ENCODE peak calls at places on chromosomes 16 and 17, in ten cellular contexts. One of them, this sample, is unnamed.

GRCh38 chr17:78441271-78441986 is 63.0 kb downstream of the PGS1 start:
- DNase-seq in frontal cortex: no peak
- DNase-seq in H54: no peak
- DNase-seq in cardiac muscle cell: no peak
- DNase-seq in NCI-H146: no peak
- DNase-seq in GM23338: no peak
- DNase-seq in activated T-helper 1 cell treated with anti-CD3 and anti-CD28 coated beads, Interleukin-2, amount 50 U/mL, for 16 hours: no peak
- DNase-seq in iPS DF 19.7: no peak
- DNase-seq in LoVo: no peak
- DNase-seq in stimulated activated CD4-positive, alpha-beta T cell treated with anti-CD3 and anti-CD28 coated beads, Interleukin-2, amount 100 ng/mL, for 48 hours: no peak
- DNase-seq in this sample: no peak

GRCh38 chr17:17738901-17739300 is 57.6 kb downstream of the RAI1 start:
- DNase-seq in frontal cortex: no peak
- DNase-seq in H54: no peak
- DNase-seq in cardiac muscle cell: no peak
- DNase-seq in NCI-H146: no peak
- DNase-seq in GM23338: no peak
- DNase-seq in activated T-helper 1 cell treated with anti-CD3 and anti-CD28 coated beads, Interleukin-2, amount 50 U/mL, for 16 hours: no peak
- DNase-seq in iPS DF 19.7: no peak
- DNase-seq in LoVo: no peak
- DNase-seq in stimulated activated CD4-positive, alpha-beta T cell treated with anti-CD3 and anti-CD28 coated beads, Interleukin-2, amount 100 ng/mL, for 48 hours: no peak
- DNase-seq in this sample: no peak

GRCh38 chr17:71071837-71072236 is 902.5 kb downstream of the KCNJ2 start:
- DNase-seq in frontal cortex: no peak
- DNase-seq in H54: peak; percentile 64
- DNase-seq in cardiac muscle cell: no peak
- DNase-seq in NCI-H146: no peak
- DNase-seq in GM23338: no peak
- DNase-seq in activated T-helper 1 cell treated with anti-CD3 and anti-CD28 coated beads, Interleukin-2, amount 50 U/mL, for 16 hours: no peak
- DNase-seq in iPS DF 19.7: no peak
- DNase-seq in LoVo: peak; percentile 75
- DNase-seq in stimulated activated CD4-positive, alpha-beta T cell treated with anti-CD3 and anti-CD28 coated beads, Interleukin-2, amount 100 ng/mL, for 48 hours: no peak
- DNase-seq in this sample: peak; percentile 78

GRCh38 chr17:63764701-63765100 is 8.7 kb downstream of the CCDC47 start:
- DNase-seq in frontal cortex: no peak
- DNase-seq in H54: no peak
- DNase-seq in cardiac muscle cell: no peak
- DNase-seq in NCI-H146: no peak
- DNase-seq in GM23338: no peak
- DNase-seq in activated T-helper 1 cell treated with anti-CD3 and anti-CD28 coated beads, Interleukin-2, amount 50 U/mL, for 16 hours: no peak
- DNase-seq in iPS DF 19.7: no peak
- DNase-seq in LoVo: no peak
- DNase-seq in stimulated activated CD4-positive, alpha-beta T cell treated with anti-CD3 and anti-CD28 coated beads, Interleukin-2, amount 100 ng/mL, for 48 hours: no peak
- DNase-seq in this sample: no peak

GRCh38 chr16:56190903-56191806 is at the start of gene GNAO1:
- DNase-seq in frontal cortex: peak; percentile 88
- DNase-seq in H54: peak; percentile 36
- DNase-seq in cardiac muscle cell: peak; percentile 89
- DNase-seq in NCI-H146: peak; percentile 74
- DNase-seq in GM23338: peak; percentile 86
- DNase-seq in activated T-helper 1 cell treated with anti-CD3 and anti-CD28 coated beads, Interleukin-2, amount 50 U/mL, for 16 hours: no peak
- DNase-seq in iPS DF 19.7: no peak
- DNase-seq in LoVo: no peak
- DNase-seq in stimulated activated CD4-positive, alpha-beta T cell treated with anti-CD3 and anti-CD28 coated beads, Interleukin-2, amount 100 ng/mL, for 48 hours: no peak
- DNase-seq in this sample: peak; percentile 58

GRCh38 chr17:53186004-53186403 is 636.7 kb upstream of the KIF2B start:
- DNase-seq in frontal cortex: no peak
- DNase-seq in H54: no peak
- DNase-seq in cardiac muscle cell: peak; percentile 37
- DNase-seq in NCI-H146: no peak
- DNase-seq in GM23338: peak; percentile 6
- DNase-seq in activated T-helper 1 cell treated with anti-CD3 and anti-CD28 coated beads, Interleukin-2, amount 50 U/mL, for 16 hours: no peak
- DNase-seq in iPS DF 19.7: no peak
- DNase-seq in LoVo: no peak
- DNase-seq in stimulated activated CD4-positive, alpha-beta T cell treated with anti-CD3 and anti-CD28 coated beads, Interleukin-2, amount 100 ng/mL, for 48 hours: no peak
- DNase-seq in this sample: no peak

GRCh38 chr16:67406628-67407027 is 9.6 kb downstream of the ZDHHC1 start:
- DNase-seq in frontal cortex: peak; percentile 57
- DNase-seq in H54: peak; percentile 96
- DNase-seq in cardiac muscle cell: no peak
- DNase-seq in NCI-H146: no peak
- DNase-seq in GM23338: no peak
- DNase-seq in activated T-helper 1 cell treated with anti-CD3 and anti-CD28 coated beads, Interleukin-2, amount 50 U/mL, for 16 hours: no peak
- DNase-seq in iPS DF 19.7: no peak
- DNase-seq in LoVo: no peak
- DNase-seq in stimulated activated CD4-positive, alpha-beta T cell treated with anti-CD3 and anti-CD28 coated beads, Interleukin-2, amount 100 ng/mL, for 48 hours: no peak
- DNase-seq in this sample: no peak

GRCh38 chr17:42403150-42403549 is 14.9 kb upstream of the STAT3 start:
- DNase-seq in frontal cortex: no peak
- DNase-seq in H54: no peak
- DNase-seq in cardiac muscle cell: peak; percentile 49
- DNase-seq in NCI-H146: no peak
- DNase-seq in GM23338: peak; percentile 74
- DNase-seq in activated T-helper 1 cell treated with anti-CD3 and anti-CD28 coated beads, Interleukin-2, amount 50 U/mL, for 16 hours: no peak
- DNase-seq in iPS DF 19.7: no peak
- DNase-seq in LoVo: no peak
- DNase-seq in stimulated activated CD4-positive, alpha-beta T cell treated with anti-CD3 and anti-CD28 coated beads, Interleukin-2, amount 100 ng/mL, for 48 hours: peak; percentile 49
- DNase-seq in this sample: no peak

GRCh38 chr17:15432807-15433547 is 34.4 kb downstream of the CDRT4 start:
- DNase-seq in frontal cortex: no peak
- DNase-seq in H54: no peak
- DNase-seq in cardiac muscle cell: no peak
- DNase-seq in NCI-H146: no peak
- DNase-seq in GM23338: no peak
- DNase-seq in activated T-helper 1 cell treated with anti-CD3 and anti-CD28 coated beads, Interleukin-2, amount 50 U/mL, for 16 hours: no peak
- DNase-seq in iPS DF 19.7: no peak
- DNase-seq in LoVo: no peak
- DNase-seq in stimulated activated CD4-positive, alpha-beta T cell treated with anti-CD3 and anti-CD28 coated beads, Interleukin-2, amount 100 ng/mL, for 48 hours: no peak
- DNase-seq in this sample: no peak

GRCh38 chr16:75491876-75492275 is 3.4 kb downstream of the CHST6 start:
- DNase-seq in frontal cortex: no peak
- DNase-seq in H54: peak; percentile 74
- DNase-seq in cardiac muscle cell: peak; percentile 4
- DNase-seq in NCI-H146: peak; percentile 74
- DNase-seq in GM23338: peak; percentile 57
- DNase-seq in activated T-helper 1 cell treated with anti-CD3 and anti-CD28 coated beads, Interleukin-2, amount 50 U/mL, for 16 hours: no peak
- DNase-seq in iPS DF 19.7: no peak
- DNase-seq in LoVo: peak; percentile 45
- DNase-seq in stimulated activated CD4-positive, alpha-beta T cell treated with anti-CD3 and anti-CD28 coated beads, Interleukin-2, amount 100 ng/mL, for 48 hours: no peak
- DNase-seq in this sample: peak; percentile 88

GRCh38 chr16:67528870-67529638 is 425 bp downstream of the RIPOR1 start:
- DNase-seq in frontal cortex: no peak
- DNase-seq in H54: no peak
- DNase-seq in cardiac muscle cell: peak; percentile 37
- DNase-seq in NCI-H146: peak; percentile 55
- DNase-seq in GM23338: peak; percentile 63
- DNase-seq in activated T-helper 1 cell treated with anti-CD3 and anti-CD28 coated beads, Interleukin-2, amount 50 U/mL, for 16 hours: no peak
- DNase-seq in iPS DF 19.7: no peak
- DNase-seq in LoVo: no peak
- DNase-seq in stimulated activated CD4-positive, alpha-beta T cell treated with anti-CD3 and anti-CD28 coated beads, Interleukin-2, amount 100 ng/mL, for 48 hours: no peak
- DNase-seq in this sample: peak; percentile 50

GRCh38 chr17:72726936-72727335 is 365.6 kb downstream of the SLC39A11 start:
- DNase-seq in frontal cortex: no peak
- DNase-seq in H54: no peak
- DNase-seq in cardiac muscle cell: no peak
- DNase-seq in NCI-H146: no peak
- DNase-seq in GM23338: no peak
- DNase-seq in activated T-helper 1 cell treated with anti-CD3 and anti-CD28 coated beads, Interleukin-2, amount 50 U/mL, for 16 hours: peak; percentile 4
- DNase-seq in iPS DF 19.7: no peak
- DNase-seq in LoVo: no peak
- DNase-seq in stimulated activated CD4-positive, alpha-beta T cell treated with anti-CD3 and anti-CD28 coated beads, Interleukin-2, amount 100 ng/mL, for 48 hours: peak; percentile 5
- DNase-seq in this sample: no peak

GRCh38 chr16:22969567-22969966 is 155.6 kb downstream of the HS3ST2 start:
- DNase-seq in frontal cortex: no peak
- DNase-seq in H54: no peak
- DNase-seq in cardiac muscle cell: no peak
- DNase-seq in NCI-H146: no peak
- DNase-seq in GM23338: no peak
- DNase-seq in activated T-helper 1 cell treated with anti-CD3 and anti-CD28 coated beads, Interleukin-2, amount 50 U/mL, for 16 hours: no peak
- DNase-seq in iPS DF 19.7: no peak
- DNase-seq in LoVo: no peak
- DNase-seq in stimulated activated CD4-positive, alpha-beta T cell treated with anti-CD3 and anti-CD28 coated beads, Interleukin-2, amount 100 ng/mL, for 48 hours: no peak
- DNase-seq in this sample: peak; percentile 60

GRCh38 chr16:48963306-48963705 is 318.3 kb downstream of the CBLN1 start:
- DNase-seq in frontal cortex: no peak
- DNase-seq in H54: peak; percentile 60
- DNase-seq in cardiac muscle cell: no peak
- DNase-seq in NCI-H146: no peak
- DNase-seq in GM23338: no peak
- DNase-seq in activated T-helper 1 cell treated with anti-CD3 and anti-CD28 coated beads, Interleukin-2, amount 50 U/mL, for 16 hours: no peak
- DNase-seq in iPS DF 19.7: no peak
- DNase-seq in LoVo: peak; percentile 67
- DNase-seq in stimulated activated CD4-positive, alpha-beta T cell treated with anti-CD3 and anti-CD28 coated beads, Interleukin-2, amount 100 ng/mL, for 48 hours: no peak
- DNase-seq in this sample: no peak

GRCh38 chr16:88703486-88704309 is 2.5 kb downstream of the RNF166 start:
- DNase-seq in frontal cortex: no peak
- DNase-seq in H54: no peak
- DNase-seq in cardiac muscle cell: no peak
- DNase-seq in NCI-H146: no peak
- DNase-seq in GM23338: no peak
- DNase-seq in activated T-helper 1 cell treated with anti-CD3 and anti-CD28 coated beads, Interleukin-2, amount 50 U/mL, for 16 hours: peak; percentile 37
- DNase-seq in iPS DF 19.7: no peak
- DNase-seq in LoVo: no peak
- DNase-seq in stimulated activated CD4-positive, alpha-beta T cell treated with anti-CD3 and anti-CD28 coated beads, Interleukin-2, amount 100 ng/mL, for 48 hours: peak; percentile 59
- DNase-seq in this sample: no peak

GRCh38 chr16:56800355-56800754 is 64.7 kb upstream of the SLC12A3 start:
- DNase-seq in frontal cortex: no peak
- DNase-seq in H54: no peak
- DNase-seq in cardiac muscle cell: no peak
- DNase-seq in NCI-H146: no peak
- DNase-seq in GM23338: no peak
- DNase-seq in activated T-helper 1 cell treated with anti-CD3 and anti-CD28 coated beads, Interleukin-2, amount 50 U/mL, for 16 hours: no peak
- DNase-seq in iPS DF 19.7: no peak
- DNase-seq in LoVo: no peak
- DNase-seq in stimulated activated CD4-positive, alpha-beta T cell treated with anti-CD3 and anti-CD28 coated beads, Interleukin-2, amount 100 ng/mL, for 48 hours: no peak
- DNase-seq in this sample: no peak

GRCh38 chr16:78866556-78866955 is 734.0 kb downstream of the MAF start:
- DNase-seq in frontal cortex: peak; percentile 17
- DNase-seq in H54: no peak
- DNase-seq in cardiac muscle cell: no peak
- DNase-seq in NCI-H146: no peak
- DNase-seq in GM23338: no peak
- DNase-seq in activated T-helper 1 cell treated with anti-CD3 and anti-CD28 coated beads, Interleukin-2, amount 50 U/mL, for 16 hours: no peak
- DNase-seq in iPS DF 19.7: no peak
- DNase-seq in LoVo: no peak
- DNase-seq in stimulated activated CD4-positive, alpha-beta T cell treated with anti-CD3 and anti-CD28 coated beads, Interleukin-2, amount 100 ng/mL, for 48 hours: no peak
- DNase-seq in this sample: no peak

GRCh38 chr17:71438631-71439146 is 682.1 kb upstream of the SOX9 start:
- DNase-seq in frontal cortex: no peak
- DNase-seq in H54: peak; percentile 26
- DNase-seq in cardiac muscle cell: peak; percentile 10
- DNase-seq in NCI-H146: peak; percentile 78
- DNase-seq in GM23338: no peak
- DNase-seq in activated T-helper 1 cell treated with anti-CD3 and anti-CD28 coated beads, Interleukin-2, amount 50 U/mL, for 16 hours: no peak
- DNase-seq in iPS DF 19.7: no peak
- DNase-seq in LoVo: peak; percentile 83
- DNase-seq in stimulated activated CD4-positive, alpha-beta T cell treated with anti-CD3 and anti-CD28 coated beads, Interleukin-2, amount 100 ng/mL, for 48 hours: no peak
- DNase-seq in this sample: peak; percentile 91

GRCh38 chr16:3919413-3919812 is 38.9 kb upstream of the CREBBP start:
- DNase-seq in frontal cortex: no peak
- DNase-seq in H54: no peak
- DNase-seq in cardiac muscle cell: no peak
- DNase-seq in NCI-H146: no peak
- DNase-seq in GM23338: no peak
- DNase-seq in activated T-helper 1 cell treated with anti-CD3 and anti-CD28 coated beads, Interleukin-2, amount 50 U/mL, for 16 hours: no peak
- DNase-seq in iPS DF 19.7: no peak
- DNase-seq in LoVo: no peak
- DNase-seq in stimulated activated CD4-positive, alpha-beta T cell treated with anti-CD3 and anti-CD28 coated beads, Interleukin-2, amount 100 ng/mL, for 48 hours: no peak
- DNase-seq in this sample: no peak

GRCh38 chr16:31487720-31488629 is 5.1 kb downstream of the SLC5A2 start:
- DNase-seq in frontal cortex: peak; percentile 70
- DNase-seq in H54: no peak
- DNase-seq in cardiac muscle cell: peak; percentile 70
- DNase-seq in NCI-H146: peak; percentile 85
- DNase-seq in GM23338: peak; percentile 89
- DNase-seq in activated T-helper 1 cell treated with anti-CD3 and anti-CD28 coated beads, Interleukin-2, amount 50 U/mL, for 16 hours: peak; percentile 46
- DNase-seq in iPS DF 19.7: no peak
- DNase-seq in LoVo: peak; percentile 77
- DNase-seq in stimulated activated CD4-positive, alpha-beta T cell treated with anti-CD3 and anti-CD28 coated beads, Interleukin-2, amount 100 ng/mL, for 48 hours: peak; percentile 45
- DNase-seq in this sample: peak; percentile 82

GRCh38 chr16:56589141-56590039 is at the start of gene MT3:
- DNase-seq in frontal cortex: peak; percentile 75
- DNase-seq in H54: no peak
- DNase-seq in cardiac muscle cell: peak; percentile 40
- DNase-seq in NCI-H146: peak; percentile 77
- DNase-seq in GM23338: peak; percentile 87
- DNase-seq in activated T-helper 1 cell treated with anti-CD3 and anti-CD28 coated beads, Interleukin-2, amount 50 U/mL, for 16 hours: no peak
- DNase-seq in iPS DF 19.7: no peak
- DNase-seq in LoVo: peak; percentile 18
- DNase-seq in stimulated activated CD4-positive, alpha-beta T cell treated with anti-CD3 and anti-CD28 coated beads, Interleukin-2, amount 100 ng/mL, for 48 hours: no peak
- DNase-seq in this sample: peak; percentile 48

GRCh38 chr17:80827646-80828643 is 163.7 kb upstream of the CHMP6 start:
- DNase-seq in frontal cortex: no peak
- DNase-seq in H54: no peak
- DNase-seq in cardiac muscle cell: no peak
- DNase-seq in NCI-H146: peak; percentile 76
- DNase-seq in GM23338: peak; percentile 64
- DNase-seq in activated T-helper 1 cell treated with anti-CD3 and anti-CD28 coated beads, Interleukin-2, amount 50 U/mL, for 16 hours: no peak
- DNase-seq in iPS DF 19.7: peak; percentile 57
- DNase-seq in LoVo: no peak
- DNase-seq in stimulated activated CD4-positive, alpha-beta T cell treated with anti-CD3 and anti-CD28 coated beads, Interleukin-2, amount 100 ng/mL, for 48 hours: no peak
- DNase-seq in this sample: no peak

GRCh38 chr17:73272906-73273218 is 11.2 kb upstream of the CPSF4L start:
- DNase-seq in frontal cortex: peak; percentile 49
- DNase-seq in H54: no peak
- DNase-seq in cardiac muscle cell: no peak
- DNase-seq in NCI-H146: peak; percentile 69
- DNase-seq in GM23338: no peak
- DNase-seq in activated T-helper 1 cell treated with anti-CD3 and anti-CD28 coated beads, Interleukin-2, amount 50 U/mL, for 16 hours: no peak
- DNase-seq in iPS DF 19.7: no peak
- DNase-seq in LoVo: no peak
- DNase-seq in stimulated activated CD4-positive, alpha-beta T cell treated with anti-CD3 and anti-CD28 coated beads, Interleukin-2, amount 100 ng/mL, for 48 hours: no peak
- DNase-seq in this sample: no peak

GRCh38 chr16:23578096-23578830 is 17.9 kb downstream of the NDUFAB1 start:
- DNase-seq in frontal cortex: no peak
- DNase-seq in H54: no peak
- DNase-seq in cardiac muscle cell: no peak
- DNase-seq in NCI-H146: no peak
- DNase-seq in GM23338: no peak
- DNase-seq in activated T-helper 1 cell treated with anti-CD3 and anti-CD28 coated beads, Interleukin-2, amount 50 U/mL, for 16 hours: no peak
- DNase-seq in iPS DF 19.7: no peak
- DNase-seq in LoVo: no peak
- DNase-seq in stimulated activated CD4-positive, alpha-beta T cell treated with anti-CD3 and anti-CD28 coated beads, Interleukin-2, amount 100 ng/mL, for 48 hours: no peak
- DNase-seq in this sample: no peak